ENCODE peak calls at places on chromosomes 2 and 18, in six cellular contexts. G, V, I, O, D and Y are unnamed samples.

GRCh38 chr2:201696151-201696659 is 2.2 kb downstream of the MPP4 start:
- DNase-seq in G (peak), V (no peak), I (peak), O (no peak), D (peak), Y (peak)

GRCh38 chr2:34736482-34736881 is 1137.4 kb upstream of the FAM98A start:
- DNase-seq in G (no peak), V (no peak), I (no peak), O (no peak), D (no peak), Y (no peak)

GRCh38 chr18:54147439-54147838 is 77.0 kb downstream of the MBD2 start:
- DNase-seq in G (no peak), V (no peak), I (no peak), O (no peak), D (no peak), Y (no peak)

GRCh38 chr2:75728614-75729419 is 18.1 kb upstream of the GCFC2 start:
- DNase-seq in G (no peak), V (no peak), I (no peak), O (no peak), D (no peak), Y (no peak)

GRCh38 chr2:11753886-11754704 is 7.7 kb downstream of the LPIN1 start:
- DNase-seq in G (peak), V (no peak), I (peak), O (no peak), D (peak), Y (peak)

GRCh38 chr2:58521803-58522602 is 280.9 kb upstream of the FANCL start:
- DNase-seq in G (no peak), V (no peak), I (no peak), O (no peak), D (peak), Y (peak)

GRCh38 chr2:9740382-9741040 is 102.8 kb upstream of the TAF1B start:
- DNase-seq in G (no peak), V (no peak), I (no peak), O (no peak), D (no peak), Y (peak)

GRCh38 chr18:78984941-78985784 is 5.5 kb downstream of the SALL3 start:
- DNase-seq in G (no peak), V (peak), I (no peak), O (no peak), D (no peak), Y (peak)

GRCh38 chr2:199278099-199278498 is 179.6 kb downstream of the SATB2 start:
- DNase-seq in G (peak), V (peak), I (peak), O (no peak), D (no peak), Y (peak)

GRCh38 chr2:168002021-168002553 is 245.3 kb downstream of the STK39 start:
- DNase-seq in G (peak), V (peak), I (no peak), O (no peak), D (peak), Y (peak)

GRCh38 chr18:10259075-10259474 is 195.4 kb upstream of the APCDD1 start:
- DNase-seq in G (no peak), V (no peak), I (no peak), O (no peak), D (no peak), Y (no peak)

GRCh38 chr2:8332646-8333045 is 349.2 kb upstream of the ID2 start:
- DNase-seq in G (no peak), V (no peak), I (no peak), O (no peak), D (no peak), Y (no peak)

GRCh38 chr2:170819941-170820646 is 3.4 kb downstream of the GAD1 start:
- DNase-seq in G (no peak), V (peak), I (no peak), O (no peak), D (no peak), Y (no peak)

GRCh38 chr2:7825591-7826312 is 856.1 kb upstream of the ID2 start:
- DNase-seq in G (peak), V (no peak), I (peak), O (no peak), D (no peak), Y (peak)

GRCh38 chr2:178006710-178007109 is 65.9 kb downstream of the PDE11A start:
- DNase-seq in G (no peak), V (no peak), I (no peak), O (no peak), D (no peak), Y (peak)